ENCODE peak calls at places on chromosomes 7 and 10, in seven cellular contexts. One of them, this sample, is unnamed.

GRCh38 chr7:55574062-55574717 is 1.9 kb upstream of the VOPP1 start:
- DNase-seq in OCI-LY7: no peak
- DNase-seq in IMR-90: peak
- DNase-seq in mesendoderm: no peak
- DNase-seq in astrocyte: peak
- DNase-seq in keratinocyte: no peak
- DNase-seq in fibroblast of lung: peak
- DNase-seq in this sample: peak

GRCh38 chr7:46932656-46933424 is 649.1 kb downstream of the TNS3 start:
- DNase-seq in keratinocyte: peak
- DNase-seq in OCI-LY7: no peak
- DNase-seq in fibroblast of lung: peak
- DNase-seq in IMR-90: peak
- DNase-seq in astrocyte: peak
- DNase-seq in mesendoderm: peak
- DNase-seq in this sample: peak

GRCh38 chr7:46207931-46208634 is 287.0 kb upstream of the IGFBP3 start:
- DNase-seq in fibroblast of lung: no peak
- DNase-seq in astrocyte: no peak
- DNase-seq in mesendoderm: no peak
- DNase-seq in IMR-90: no peak
- DNase-seq in keratinocyte: no peak
- DNase-seq in OCI-LY7: no peak
- DNase-seq in this sample: no peak

GRCh38 chr10:79293841-79294705 is 53.2 kb upstream of the PPIF start:
- DNase-seq in mesendoderm: no peak
- DNase-seq in keratinocyte: peak
- DNase-seq in OCI-LY7: no peak
- DNase-seq in fibroblast of lung: peak
- DNase-seq in astrocyte: peak
- DNase-seq in IMR-90: peak
- DNase-seq in this sample: peak

GRCh38 chr10:76341740-76342139 is 910.3 kb downstream of the LRMDA start:
- DNase-seq in mesendoderm: no peak
- DNase-seq in OCI-LY7: no peak
- DNase-seq in keratinocyte: no peak
- DNase-seq in astrocyte: no peak
- DNase-seq in IMR-90: no peak
- DNase-seq in fibroblast of lung: no peak
- DNase-seq in this sample: no peak

GRCh38 chr7:43868681-43869017 is 668 bp downstream of the MRPS24 start:
- DNase-seq in mesendoderm: no peak
- DNase-seq in keratinocyte: no peak
- DNase-seq in astrocyte: no peak
- DNase-seq in OCI-LY7: no peak
- DNase-seq in fibroblast of lung: no peak
- DNase-seq in IMR-90: no peak
- DNase-seq in this sample: peak

GRCh38 chr7:141381794-141382453 is 169.3 kb upstream of the AGK start:
- DNase-seq in astrocyte: no peak
- DNase-seq in IMR-90: no peak
- DNase-seq in keratinocyte: no peak
- DNase-seq in mesendoderm: no peak
- DNase-seq in OCI-LY7: no peak
- DNase-seq in fibroblast of lung: no peak
- DNase-seq in this sample: no peak

GRCh38 chr7:138885383-138886147 is 87.6 kb upstream of the ATP6V0A4 start:
- DNase-seq in mesendoderm: peak
- DNase-seq in OCI-LY7: no peak
- DNase-seq in astrocyte: no peak
- DNase-seq in keratinocyte: no peak
- DNase-seq in fibroblast of lung: no peak
- DNase-seq in IMR-90: no peak
- DNase-seq in this sample: peak

GRCh38 chr10:74825371-74826141 is 844 bp upstream of the KAT6B start:
- DNase-seq in IMR-90: no peak
- DNase-seq in mesendoderm: no peak
- DNase-seq in astrocyte: no peak
- DNase-seq in fibroblast of lung: no peak
- DNase-seq in OCI-LY7: no peak
- DNase-seq in keratinocyte: no peak
- DNase-seq in this sample: peak

GRCh38 chr7:100874577-100875355 is at the start of gene SRRT:
- DNase-seq in mesendoderm: peak
- DNase-seq in IMR-90: peak
- DNase-seq in keratinocyte: no peak
- DNase-seq in fibroblast of lung: peak
- DNase-seq in astrocyte: peak
- DNase-seq in OCI-LY7: peak
- DNase-seq in this sample: peak

DNA sequence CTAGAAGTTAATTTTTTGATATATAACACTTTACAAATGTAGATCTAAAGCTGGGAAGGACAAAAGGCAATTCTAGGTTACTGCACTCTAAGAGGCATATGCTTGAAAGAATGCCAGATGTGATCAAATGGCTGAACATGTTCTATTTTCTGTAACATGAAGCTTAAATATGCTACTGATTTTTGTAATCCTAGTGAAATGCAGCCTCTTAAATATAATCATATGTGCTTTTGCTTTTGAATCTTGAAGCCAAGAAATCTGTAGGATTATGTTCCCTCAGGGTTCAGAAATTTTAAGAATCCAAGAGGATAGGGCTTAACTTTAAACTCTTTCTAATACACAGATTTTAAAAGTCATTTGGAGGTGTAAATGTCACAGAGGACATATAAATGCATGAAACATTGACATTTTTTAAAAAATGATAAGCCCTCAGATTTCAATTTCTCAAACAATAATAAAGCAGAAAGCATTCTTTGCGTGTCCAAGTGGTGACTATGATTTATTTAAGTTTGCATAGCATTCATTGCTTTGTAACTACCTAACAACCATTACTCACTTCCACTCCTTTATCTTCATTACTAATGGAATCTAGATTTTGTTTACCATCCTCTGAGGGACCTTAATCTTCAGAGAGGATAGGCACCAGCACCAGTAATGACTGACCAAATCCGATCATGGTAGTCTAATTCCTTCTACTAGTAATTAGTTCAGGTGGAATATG is 170.4 kb downstream of the MAGI2 start:
- DNase-seq in mesendoderm: no peak
- DNase-seq in OCI-LY7: no peak
- DNase-seq in fibroblast of lung: peak
- DNase-seq in keratinocyte: no peak
- DNase-seq in astrocyte: peak
- DNase-seq in IMR-90: peak
- DNase-seq in this sample: peak
- H3K4me2 ChIP-seq in mesendoderm: no peak
- H3K4me2 ChIP-seq in OCI-LY7: no peak
- H3K4me2 ChIP-seq in fibroblast of lung: peak
- H3K4me2 ChIP-seq in keratinocyte: peak
- H3K4me2 ChIP-seq in astrocyte: peak
- H3K4me2 ChIP-seq in IMR-90: peak
- H3K4me2 ChIP-seq in this sample: peak

DNA sequence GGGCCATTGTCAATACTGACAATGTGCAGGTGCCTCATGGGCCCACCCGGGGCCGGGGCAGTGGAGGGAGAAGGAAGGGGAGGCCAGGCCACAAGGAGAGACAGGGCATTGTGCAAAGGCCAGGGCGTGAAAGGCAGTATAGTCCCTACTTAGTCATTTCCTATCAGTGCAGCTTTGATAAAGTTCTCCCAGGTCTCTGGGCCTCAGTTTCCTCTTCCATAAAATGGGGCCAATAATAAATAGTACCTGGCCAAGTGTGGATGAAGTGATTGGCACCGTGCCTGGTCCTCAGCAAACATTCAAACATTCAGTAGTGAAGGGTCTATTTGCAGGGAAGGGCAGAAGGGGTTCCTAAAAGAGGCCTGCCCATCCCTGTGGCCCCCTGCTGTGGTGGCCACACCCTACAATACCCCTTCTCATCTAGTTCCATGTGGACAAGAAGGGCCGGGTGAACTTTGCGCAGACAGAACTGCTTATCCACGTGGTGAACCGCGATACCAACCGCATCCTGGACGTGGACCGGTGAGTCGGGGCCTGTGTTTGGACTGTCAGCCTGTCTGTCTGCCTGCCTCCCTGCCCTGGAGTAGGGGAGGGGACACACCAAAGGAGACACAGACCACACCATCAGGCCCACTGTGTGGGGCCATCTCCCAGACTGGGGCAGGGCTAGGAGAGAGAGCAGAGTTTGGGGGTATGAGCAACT is 36.9 kb upstream of the VSIR start:
- DNase-seq in fibroblast of lung: no peak
- DNase-seq in OCI-LY7: no peak
- DNase-seq in mesendoderm: no peak
- DNase-seq in IMR-90: no peak
- DNase-seq in astrocyte: no peak
- DNase-seq in keratinocyte: no peak
- DNase-seq in this sample: no peak
- H3K4me2 ChIP-seq in fibroblast of lung: no peak
- H3K4me2 ChIP-seq in OCI-LY7: no peak
- H3K4me2 ChIP-seq in mesendoderm: no peak
- H3K4me2 ChIP-seq in IMR-90: no peak
- H3K4me2 ChIP-seq in astrocyte: no peak
- H3K4me2 ChIP-seq in keratinocyte: no peak
- H3K4me2 ChIP-seq in this sample: no peak

GRCh38 chr7:110382736-110383135 is 708.2 kb upstream of the LRRN3 start:
- DNase-seq in IMR-90: no peak
- DNase-seq in mesendoderm: no peak
- DNase-seq in fibroblast of lung: no peak
- DNase-seq in astrocyte: no peak
- DNase-seq in OCI-LY7: no peak
- DNase-seq in keratinocyte: no peak
- DNase-seq in this sample: no peak
- H3K4me2 ChIP-seq in IMR-90: no peak
- H3K4me2 ChIP-seq in mesendoderm: no peak
- H3K4me2 ChIP-seq in fibroblast of lung: no peak
- H3K4me2 ChIP-seq in astrocyte: no peak
- H3K4me2 ChIP-seq in OCI-LY7: no peak
- H3K4me2 ChIP-seq in keratinocyte: no peak
- H3K4me2 ChIP-seq in this sample: no peak

DNA sequence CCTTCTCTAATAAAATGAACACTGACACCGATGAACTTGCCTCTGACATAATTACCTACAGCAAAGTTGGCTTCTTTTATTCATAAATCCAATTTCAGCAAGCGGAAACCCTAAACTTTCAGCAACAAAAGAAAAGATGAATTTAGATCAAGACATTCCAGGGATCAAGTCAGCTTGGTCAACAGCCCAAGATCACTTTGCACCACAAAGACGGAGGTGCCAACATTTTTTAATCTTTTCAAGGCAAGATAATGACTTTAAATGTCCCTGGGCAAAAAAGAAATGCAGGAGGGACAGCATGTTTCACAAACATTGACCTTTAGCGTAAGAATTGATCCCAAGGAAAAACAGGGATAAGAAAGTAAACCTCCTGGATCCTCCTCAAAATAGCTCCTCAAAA is 636.9 kb downstream of the PARD3 start:
- DNase-seq in OCI-LY7: no peak
- DNase-seq in mesendoderm: no peak
- DNase-seq in keratinocyte: no peak
- DNase-seq in IMR-90: no peak
- DNase-seq in fibroblast of lung: no peak
- DNase-seq in astrocyte: no peak
- DNase-seq in this sample: no peak
- H3K4me2 ChIP-seq in OCI-LY7: no peak
- H3K4me2 ChIP-seq in mesendoderm: no peak
- H3K4me2 ChIP-seq in keratinocyte: no peak
- H3K4me2 ChIP-seq in IMR-90: no peak
- H3K4me2 ChIP-seq in fibroblast of lung: no peak
- H3K4me2 ChIP-seq in astrocyte: no peak
- H3K4me2 ChIP-seq in this sample: no peak

GRCh38 chr7:90621892-90622182 is 25.7 kb downstream of the CDK14 start:
- DNase-seq in keratinocyte: no peak
- DNase-seq in fibroblast of lung: no peak
- DNase-seq in astrocyte: no peak
- DNase-seq in OCI-LY7: no peak
- DNase-seq in mesendoderm: peak
- DNase-seq in IMR-90: no peak
- DNase-seq in this sample: no peak
- H3K4me2 ChIP-seq in keratinocyte: no peak
- H3K4me2 ChIP-seq in fibroblast of lung: no peak
- H3K4me2 ChIP-seq in astrocyte: no peak
- H3K4me2 ChIP-seq in OCI-LY7: no peak
- H3K4me2 ChIP-seq in mesendoderm: no peak
- H3K4me2 ChIP-seq in IMR-90: no peak
- H3K4me2 ChIP-seq in this sample: no peak

GRCh38 chr10:98368644-98369043 is 46.3 kb downstream of the PYROXD2 start:
- DNase-seq in keratinocyte: no peak
- DNase-seq in astrocyte: no peak
- DNase-seq in OCI-LY7: no peak
- DNase-seq in IMR-90: no peak
- DNase-seq in mesendoderm: no peak
- DNase-seq in fibroblast of lung: no peak
- DNase-seq in this sample: no peak

GRCh38 chr10:98367626-98368451 is 47.1 kb downstream of the PYROXD2 start:
- DNase-seq in IMR-90: no peak
- DNase-seq in keratinocyte: no peak
- DNase-seq in mesendoderm: no peak
- DNase-seq in fibroblast of lung: no peak
- DNase-seq in astrocyte: no peak
- DNase-seq in OCI-LY7: no peak
- DNase-seq in this sample: no peak

GRCh38 chr10:98373260-98373659 is 41.7 kb downstream of the PYROXD2 start:
- DNase-seq in fibroblast of lung: no peak
- DNase-seq in mesendoderm: no peak
- DNase-seq in keratinocyte: no peak
- DNase-seq in astrocyte: no peak
- DNase-seq in OCI-LY7: no peak
- DNase-seq in IMR-90: no peak
- DNase-seq in this sample: no peak

GRCh38 chr10:98371421-98371820 is 43.6 kb downstream of the PYROXD2 start:
- DNase-seq in fibroblast of lung: no peak
- DNase-seq in IMR-90: no peak
- DNase-seq in mesendoderm: no peak
- DNase-seq in astrocyte: no peak
- DNase-seq in OCI-LY7: no peak
- DNase-seq in keratinocyte: no peak
- DNase-seq in this sample: no peak

GRCh38 chr10:98369801-98370200 is 45.2 kb downstream of the PYROXD2 start:
- DNase-seq in IMR-90: no peak
- DNase-seq in OCI-LY7: no peak
- DNase-seq in keratinocyte: no peak
- DNase-seq in astrocyte: no peak
- DNase-seq in mesendoderm: no peak
- DNase-seq in fibroblast of lung: no peak
- DNase-seq in this sample: no peak
- H3K4me2 ChIP-seq in IMR-90: no peak
- H3K4me2 ChIP-seq in OCI-LY7: no peak
- H3K4me2 ChIP-seq in keratinocyte: no peak
- H3K4me2 ChIP-seq in astrocyte: no peak
- H3K4me2 ChIP-seq in mesendoderm: no peak
- H3K4me2 ChIP-seq in fibroblast of lung: no peak
- H3K4me2 ChIP-seq in this sample: no peak

GRCh38 chr7:128024154-128024553 is 7.1 kb downstream of the LRRC4 start:
- DNase-seq in IMR-90: no peak
- DNase-seq in fibroblast of lung: no peak
- DNase-seq in mesendoderm: no peak
- DNase-seq in keratinocyte: no peak
- DNase-seq in astrocyte: no peak
- DNase-seq in OCI-LY7: no peak
- DNase-seq in this sample: no peak
- H3K4me2 ChIP-seq in IMR-90: no peak
- H3K4me2 ChIP-seq in fibroblast of lung: no peak
- H3K4me2 ChIP-seq in mesendoderm: no peak
- H3K4me2 ChIP-seq in keratinocyte: no peak
- H3K4me2 ChIP-seq in astrocyte: no peak
- H3K4me2 ChIP-seq in OCI-LY7: no peak
- H3K4me2 ChIP-seq in this sample: no peak